ENCODE peak calls at places on chromosomes 13 and 19, in five cellular contexts. R is A549, Q is IMR-90, M is gastrocnemius medialis, U is thyroid gland. I is an unnamed sample.

GRCh38 chr19:48415395-48415794 is 21.9 kb downstream of the GRIN2D start:
- DNase-seq in R (no peak), Q (peak; percentile 36), U (peak; percentile 69), M (peak; percentile 52), I (peak; percentile 87)

GRCh38 chr19:18160792-18161690 is 8.1 kb downstream of the PIK3R2 start:
- DNase-seq in M (no peak), U (peak; percentile 63), R (peak; percentile 62), Q (peak; percentile 28), I (peak; percentile 93)

GRCh38 chr19:17346109-17346671 is 8.8 kb downstream of the GTPBP3 start:
- DNase-seq in Q (peak; percentile 42), U (peak; percentile 60), R (peak; percentile 58), M (no peak), I (peak; percentile 67)

GRCh38 chr19:1221141-1221903 is 15.7 kb downstream of the STK11 start:
- DNase-seq in M (peak; percentile 52), R (no peak), Q (peak; percentile 54), U (peak; percentile 30), I (peak; percentile 40)

GRCh38 chr13:33869005-33869404 is 51.1 kb downstream of the RFC3 start:
- DNase-seq in U (no peak), M (no peak), Q (no peak), R (no peak), I (no peak)

GRCh38 chr13:49214917-49215376 is 5.2 kb upstream of the MLNR start:
- DNase-seq in M (peak; percentile 23), R (no peak), Q (peak; percentile 6), U (peak; percentile 19), I (no peak)

GRCh38 chr19:49567722-49568454 is 12.5 kb downstream of the NOSIP start:
- DNase-seq in M (no peak), R (no peak), U (no peak), Q (no peak), I (no peak)

GRCh38 chr19:44664976-44665375 is 6.3 kb upstream of the CEACAM19 start:
- DNase-seq in M (no peak), R (no peak), Q (no peak), U (no peak), I (no peak)

GRCh38 chr19:48403606-48404005 is 10.1 kb downstream of the GRIN2D start:
- DNase-seq in M (no peak), R (no peak), U (no peak), Q (peak; percentile 71), I (peak; percentile 52)

GRCh38 chr13:46633416-46633815 is 80.4 kb downstream of the LRCH1 start:
- DNase-seq in Q (peak; percentile 88), U (no peak), R (no peak), M (no peak), I (no peak)

GRCh38 chr19:33193864-33194362 is at the start of gene LRP3:
- DNase-seq in Q (peak; percentile 11), M (peak; percentile 24), R (no peak), U (peak; percentile 74), I (no peak)

GRCh38 chr19:3690551-3691371 is 9.5 kb downstream of the PIP5K1C start:
- DNase-seq in R (no peak), Q (no peak), U (no peak), M (no peak), I (no peak)

GRCh38 chr13:24038846-24039330 is 121.6 kb upstream of the SPATA13 start:
- DNase-seq in U (no peak), M (no peak), Q (peak; percentile 74), R (no peak), I (no peak)

GRCh38 chr13:97308735-97309429 is 86.7 kb downstream of the MBNL2 start:
- DNase-seq in U (no peak), Q (peak; percentile 34), M (no peak), R (peak; percentile 13), I (no peak)

GRCh38 chr19:4817467-4818277 is 13.8 kb downstream of the TICAM1 start:
- DNase-seq in M (no peak), R (no peak), Q (no peak), U (no peak), I (no peak)

GRCh38 chr19:31058676-31059075 is 290.6 kb downstream of the TSHZ3 start:
- DNase-seq in Q (no peak), M (no peak), U (no peak), R (no peak), I (no peak)

DNA sequence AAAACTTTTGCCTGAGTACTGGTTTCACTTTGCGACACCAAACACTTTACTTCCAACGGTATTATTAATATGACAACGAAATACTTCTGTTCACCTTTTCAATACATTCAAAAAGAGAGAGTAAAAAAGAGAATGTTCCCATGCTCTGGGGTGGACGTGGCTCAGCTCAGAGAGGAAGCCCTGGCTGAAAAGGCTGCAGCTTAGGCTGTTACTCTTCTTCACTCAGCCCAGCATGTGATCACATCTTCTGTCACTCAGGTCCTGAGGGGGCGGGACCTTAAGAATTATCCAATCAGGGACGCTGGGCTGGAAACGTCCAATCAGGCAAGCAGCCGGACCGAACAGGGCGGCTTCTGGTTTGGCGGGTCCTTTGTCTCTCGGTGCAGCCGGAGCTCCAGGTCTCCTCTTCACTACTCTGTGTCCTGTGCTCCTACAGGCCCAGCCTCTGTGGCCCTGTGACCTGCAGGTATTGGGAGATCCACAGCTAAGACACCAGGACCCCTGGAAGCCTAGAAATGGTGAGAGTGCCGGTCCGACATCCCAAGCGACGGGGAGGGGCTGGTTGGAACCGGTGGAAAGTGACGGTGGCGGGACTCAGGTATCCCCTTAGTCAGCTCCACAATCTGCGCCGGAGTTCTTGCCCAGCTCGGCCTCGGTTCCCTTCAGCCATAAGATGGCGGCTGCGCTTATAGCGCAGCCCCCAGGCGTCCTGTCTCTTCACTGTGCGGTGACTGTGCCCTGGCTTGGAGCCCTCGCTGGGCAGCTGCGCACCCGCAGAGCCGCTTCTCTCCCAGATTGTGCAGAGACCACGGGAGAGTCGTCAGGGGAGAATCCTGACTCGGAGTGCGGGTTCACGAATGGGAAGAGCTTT is at the start of gene ZNF93:
- DNase-seq in Q (peak; percentile 96), R (no peak), U (peak; percentile 98), M (peak; percentile 87), I (peak; percentile 53)
- TF ChIP-seq POLR2A in Q (peak; percentile 67), R (no peak), U (peak; percentile 96), M (peak; percentile 76), I (no peak)

GRCh38 chr19:53196777-53197396 is 3.7 kb upstream of the ZNF665 start:
- DNase-seq in M (peak; percentile 82), U (peak; percentile 98), R (no peak), Q (peak; percentile 86), I (peak; percentile 62)
- TF ChIP-seq POLR2A in M (peak; percentile 32), U (peak; percentile 69), R (no peak), Q (peak; percentile 83), I (no peak)

DNA sequence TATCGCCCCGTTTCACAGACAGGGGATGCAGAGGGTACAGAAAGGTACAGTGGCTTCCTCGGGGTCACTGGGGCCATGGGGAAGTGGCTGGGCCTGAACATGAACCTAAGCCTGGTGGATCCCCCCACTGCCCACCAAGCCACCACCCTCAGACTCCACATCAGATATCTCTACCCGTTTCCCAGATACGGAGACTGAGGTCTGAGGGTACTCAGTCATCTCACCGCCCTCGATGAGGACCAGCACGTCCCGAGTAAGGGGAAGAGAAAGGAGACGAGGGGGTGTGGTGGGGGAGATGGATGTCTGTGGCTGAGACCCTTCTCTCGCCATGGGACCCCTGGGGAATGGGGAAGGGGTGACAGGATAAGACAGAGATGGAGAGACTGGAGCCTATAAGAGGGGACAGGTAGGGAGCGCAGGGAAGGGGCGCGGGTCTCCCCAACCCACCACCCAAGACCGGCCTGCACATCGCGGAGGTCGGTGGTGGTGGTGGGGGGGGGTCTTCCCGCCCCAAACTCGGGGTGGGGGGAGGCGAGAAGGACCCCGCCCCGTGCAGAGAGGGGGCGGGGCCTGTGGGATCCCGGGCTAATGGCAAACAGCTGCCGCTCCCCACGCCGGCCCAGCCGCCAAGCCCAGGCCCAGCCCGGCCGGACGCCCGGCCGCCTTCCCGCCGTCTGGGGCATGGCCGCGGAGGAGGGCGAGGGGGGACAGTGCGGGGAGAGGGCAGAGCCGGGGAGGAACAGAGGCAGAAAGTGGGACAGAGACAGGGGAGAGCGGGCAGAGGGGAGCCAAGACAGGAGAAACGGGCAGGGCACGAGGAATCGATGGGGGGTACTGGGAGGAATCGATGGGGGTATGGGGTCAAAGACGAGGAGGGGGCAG is 698 bp downstream of the KANK2 start:
- DNase-seq in Q (peak; percentile 28), U (peak; percentile 42), R (peak; percentile 29), M (no peak), I (peak; percentile 53)
- TF ChIP-seq POLR2A in Q (peak; percentile 18), U (no peak), R (no peak), M (no peak), I (no peak)

GRCh38 chr13:112587359-112587766 is 590 bp downstream of the TUBGCP3 start:
- DNase-seq in U (peak; percentile 82), Q (peak; percentile 86), M (peak; percentile 55), R (peak; percentile 84), I (peak; percentile 90)
- TF ChIP-seq POLR2A in U (peak; percentile 48), Q (no peak), M (peak; percentile 42), R (peak; percentile 44), I (peak; percentile 64)

DNA sequence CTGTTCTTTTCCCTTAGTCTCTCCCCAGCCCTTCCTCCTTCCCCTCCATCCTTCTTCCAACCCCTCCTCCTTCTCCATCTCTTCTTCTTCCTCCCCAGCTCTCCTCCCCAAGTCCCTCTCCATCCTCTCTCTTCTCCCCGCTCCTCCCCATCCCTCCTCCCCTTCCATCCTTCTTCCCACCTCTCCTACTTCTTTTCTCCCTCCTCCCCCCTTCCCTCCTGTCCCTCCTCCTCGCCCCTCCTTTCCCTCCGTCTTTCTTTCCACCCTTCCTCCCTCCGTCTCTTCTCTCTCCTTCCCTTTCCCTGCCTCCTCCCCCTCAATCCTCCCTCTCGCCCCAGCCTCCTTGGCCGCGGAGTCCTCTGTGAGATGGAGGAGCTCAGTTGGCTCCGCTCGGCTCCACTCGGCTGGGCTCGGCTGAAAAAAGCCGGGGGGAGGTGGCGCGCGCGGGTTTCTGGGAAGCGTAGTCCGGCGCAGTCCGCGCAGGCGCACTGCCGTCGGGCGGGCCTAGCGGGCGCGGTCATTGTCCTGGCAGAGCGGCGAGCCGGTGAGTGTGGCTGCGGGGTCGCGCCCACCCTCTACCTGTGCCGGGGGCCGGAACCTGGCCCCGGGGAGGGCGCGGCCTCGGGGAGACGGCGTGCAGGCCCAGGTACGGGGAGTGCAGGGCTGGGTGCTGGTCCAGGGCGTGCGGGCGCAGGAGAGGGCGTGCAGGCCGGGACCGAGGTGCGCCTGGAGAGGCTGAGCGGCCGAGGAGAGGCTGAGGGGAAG is at the start of gene ZNF71:
- DNase-seq in R (peak; percentile 94), M (peak; percentile 71), Q (peak; percentile 78), U (peak; percentile 92), I (peak; percentile 82)
- TF ChIP-seq POLR2A in R (peak; percentile 60), M (no peak), Q (no peak), U (peak; percentile 40), I (no peak)

DNA sequence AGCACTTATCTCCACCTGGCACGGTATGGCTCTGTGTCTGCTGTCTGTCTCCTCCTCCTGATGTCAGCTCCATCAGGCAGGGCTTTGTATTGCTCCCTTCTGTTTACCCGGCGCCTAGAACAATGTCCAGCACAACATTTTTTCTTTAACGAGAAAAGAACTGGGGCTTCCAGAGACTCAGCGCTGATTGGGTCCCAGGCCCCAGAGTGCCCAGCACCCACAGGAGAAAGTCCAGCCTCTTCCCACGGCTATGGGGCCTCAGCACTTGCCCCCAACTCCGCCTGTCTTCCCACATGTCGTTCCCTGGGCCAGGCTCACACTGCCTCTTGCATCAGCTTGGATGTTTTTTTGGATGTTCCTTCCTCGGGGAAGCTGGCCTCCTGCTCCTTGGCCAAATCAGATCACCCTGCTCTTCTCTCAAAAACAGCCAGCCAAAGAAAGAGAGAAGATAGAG is 6.9 kb downstream of the MYPOP start:
- DNase-seq in U (no peak), Q (no peak), M (no peak), R (no peak), I (no peak)
- TF ChIP-seq POLR2A in U (no peak), Q (no peak), M (no peak), R (no peak), I (no peak)

I was measured in erythroblast.